ENCODE peak calls at places on chromosomes 5 and 9, in seven cellular contexts. E is left ventricle myocardium inferior, D is heart left ventricle, H is fibroblast of mammary gland, V is body of pancreas, N is tibial artery, A is right lobe of liver. T is an unnamed sample.

GRCh38 chr9:131393622-131394463 is at the start of gene PRRC2B:
- DNase-seq in D (peak; percentile 92), N (peak; percentile 75), A (peak; percentile 91), V (peak; percentile 88), E (peak; percentile 90), H (peak; percentile 61), T (no peak)

GRCh38 chr9:95181226-95181818 is 136.2 kb downstream of the FANCC start:
- DNase-seq in A (no peak), D (no peak), V (no peak), N (no peak), E (no peak), H (peak; percentile 19), T (no peak)

GRCh38 chr5:138274189-138274853 is at the start of gene GFRA3:
- DNase-seq in A (no peak), D (no peak), N (no peak), H (no peak), V (peak; percentile 6), E (no peak), T (no peak)

GRCh38 chr9:134928796-134929559 is 11.3 kb upstream of the FCN1 start:
- DNase-seq in A (peak; percentile 63), N (peak; percentile 71), H (no peak), E (peak; percentile 49), V (no peak), D (peak; percentile 55), T (no peak)

GRCh38 chr5:149445343-149445738 is 66.2 kb upstream of the IL17B start:
- DNase-seq in A (no peak), N (no peak), E (no peak), D (no peak), H (no peak), V (no peak), T (no peak)

GRCh38 chr9:134049236-134049635 is 18.6 kb downstream of the BRD3 start:
- DNase-seq in E (peak; percentile 78), N (no peak), A (peak; percentile 93), H (no peak), V (peak; percentile 81), D (peak; percentile 73), T (no peak)

GRCh38 chr9:120388000-120388855 is 191.7 kb downstream of the CDK5RAP2 start:
- DNase-seq in E (peak; percentile 45), H (no peak), A (peak; percentile 44), D (peak; percentile 43), V (no peak), N (no peak), T (no peak)

GRCh38 chr9:35481347-35481975 is 8.4 kb upstream of the RUSC2 start:
- DNase-seq in D (peak; percentile 33), A (peak; percentile 73), H (peak; percentile 78), E (no peak), N (peak; percentile 54), V (peak; percentile 80), T (no peak)

GRCh38 chr9:1009101-1009707 is 32.7 kb downstream of the DMRT3 start:
- DNase-seq in N (peak; percentile 66), H (peak; percentile 77), D (peak; percentile 62), E (peak; percentile 80), A (peak; percentile 82), V (peak; percentile 91), T (peak; percentile 53)

GRCh38 chr9:22446950-22447606 is 454 bp downstream of the DMRTA1 start:
- DNase-seq in H (peak; percentile 19), A (peak; percentile 85), E (peak; percentile 58), D (peak; percentile 44), N (peak; percentile 33), V (peak; percentile 80), T (no peak)

GRCh38 chr5:123835421-123835820 is 323.4 kb downstream of the CSNK1G3 start:
- DNase-seq in D (no peak), V (no peak), H (no peak), N (no peak), E (no peak), A (no peak), T (no peak)

GRCh38 chr5:32654427-32654826 is 56.7 kb upstream of the NPR3 start:
- DNase-seq in N (no peak), V (no peak), D (no peak), H (no peak), E (no peak), A (no peak), T (no peak)

GRCh38 chr9:94563548-94563947 is 8.7 kb downstream of the PCAT7 start:
- DNase-seq in E (no peak), H (no peak), A (no peak), N (no peak), D (no peak), V (no peak), T (no peak)

GRCh38 chr9:106084702-106085101 is 390.4 kb downstream of the TMEM38B start:
- DNase-seq in A (peak; percentile 49), V (no peak), E (no peak), N (no peak), H (no peak), D (no peak), T (no peak)

GRCh38 chr9:79619930-79620329 is 48.2 kb downstream of the TLE4 start:
- DNase-seq in D (no peak), V (no peak), A (no peak), N (no peak), H (no peak), E (no peak), T (no peak)

GRCh38 chr5:61464512-61464911 is 132.5 kb downstream of the ZSWIM6 start:
- DNase-seq in N (no peak), H (no peak), D (no peak), A (no peak), V (no peak), E (no peak), T (no peak)

GRCh38 chr5:135851186-135851906 is 16.9 kb downstream of the SLC25A48 start:
- DNase-seq in H (no peak), E (no peak), V (no peak), N (no peak), D (no peak), A (no peak), T (no peak)

GRCh38 chr9:113612216-113612747 is 148.8 kb downstream of the RGS3 start:
- DNase-seq in N (no peak), A (no peak), V (no peak), E (no peak), H (no peak), D (no peak), T (no peak)

GRCh38 chr5:82011761-82012160 is 39.9 kb downstream of the ATG10 start:
- DNase-seq in D (no peak), N (no peak), H (peak; percentile 46), V (no peak), A (no peak), E (no peak), T (no peak)

GRCh38 chr5:87394407-87394806 is 18.3 kb downstream of the CCNH start:
- DNase-seq in V (no peak), D (no peak), E (no peak), A (no peak), H (peak; percentile 91), N (no peak), T (no peak)

GRCh38 chr5:81315336-81315735 is 13.9 kb downstream of the ZCCHC9 start:
- DNase-seq in A (no peak), E (no peak), H (peak; percentile 61), D (no peak), V (no peak), N (no peak), T (no peak)

GRCh38 chr5:96015709-96016108 is 54.1 kb upstream of the ELL2 start:
- DNase-seq in E (no peak), H (no peak), V (no peak), D (no peak), N (no peak), A (no peak), T (no peak)

GRCh38 chr9:130380920-130381469 is 63.8 kb upstream of the ASS1 start:
- DNase-seq in V (no peak), N (no peak), A (no peak), D (no peak), E (no peak), H (no peak), T (no peak)

GRCh38 chr5:8568858-8569257 is 699.9 kb downstream of the MTRR start:
- DNase-seq in E (no peak), V (no peak), H (no peak), D (no peak), A (no peak), N (no peak), T (no peak)

GRCh38 chr9:99421369-99421768 is 199.3 kb downstream of the SEC61B start:
- DNase-seq in H (no peak), N (no peak), A (no peak), E (no peak), D (no peak), V (no peak), T (no peak)

GRCh38 chr9:4073371-4073770 is 226.5 kb downstream of the GLIS3 start:
- DNase-seq in D (no peak), N (no peak), H (no peak), V (no peak), A (no peak), E (no peak), T (no peak)

GRCh38 chr9:131824175-131824594 is 84.3 kb upstream of the RAPGEF1 start:
- DNase-seq in N (no peak), E (no peak), H (no peak), A (no peak), D (no peak), V (no peak), T (no peak)

GRCh38 chr5:154278908-154279307 is 88.4 kb downstream of the GALNT10 start:
- DNase-seq in D (no peak), V (no peak), H (no peak), A (no peak), N (no peak), E (no peak), T (peak; percentile 54)

GRCh38 chr5:163436515-163436914 is 880 bp upstream of the CCNG1 start:
- DNase-seq in A (no peak), H (no peak), V (no peak), D (no peak), N (no peak), E (no peak), T (no peak)
- H3K4me3 ChIP-seq in A (peak overlapping the region; percentile 85), H (peak overlapping the region; percentile 92), V (no peak overlapping the region), D (peak overlapping the region; percentile 99), N (no peak overlapping the region), E (peak overlapping the region; percentile 91), T (peak overlapping the region; percentile 99)

DNA sequence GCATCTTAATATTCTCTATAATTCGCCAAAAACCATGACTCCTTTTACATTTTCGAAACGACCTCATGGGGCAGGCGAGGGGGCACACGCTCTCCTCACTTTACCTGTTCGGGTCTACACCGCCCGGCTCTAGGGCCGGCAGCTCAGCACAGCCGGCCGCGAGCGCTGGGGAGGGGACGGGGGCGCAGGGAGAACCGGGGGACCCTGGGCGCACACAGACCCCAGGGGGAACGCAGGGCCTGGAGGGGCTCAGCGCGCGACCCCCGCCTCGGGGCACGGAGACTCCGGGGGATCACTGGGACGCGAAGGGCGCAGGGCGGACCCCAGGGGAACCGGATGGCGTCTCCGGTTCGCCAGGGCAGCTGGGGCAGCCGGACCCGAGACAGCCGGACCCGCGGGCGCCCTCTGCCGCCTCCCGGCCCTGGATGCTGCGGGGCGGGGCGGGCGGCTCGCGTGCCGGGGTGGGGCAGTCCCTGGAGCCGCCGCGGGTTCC is at the start of gene AHRR:
- DNase-seq in H (peak; percentile 44), V (peak; percentile 67), A (no peak), E (peak; percentile 71), D (peak; percentile 41), N (no peak), T (no peak)
- TF ChIP-seq CTCF in H (no peak), V (no peak), A (peak; percentile 14), E (peak; percentile 64), D (peak; percentile 48), N (peak; percentile 25), T (peak; percentile 58)

GRCh38 chr5:173941758-173942401 is 47.1 kb upstream of the C5orf47 start:
- DNase-seq in N (no peak), A (no peak), V (no peak), E (no peak), H (no peak), D (no peak), T (no peak)
- H3K4me3 ChIP-seq in N (no peak overlapping the region), A (no peak overlapping the region), V (no peak overlapping the region), E (no peak overlapping the region), H (no peak overlapping the region), D (no peak overlapping the region), T (no peak overlapping the region)

GRCh38 chr9:127158995-127159801 is 36.8 kb upstream of the ANGPTL2 start:
- DNase-seq in A (peak; percentile 86), D (peak; percentile 73), E (no peak), N (no peak), V (peak; percentile 22), H (peak; percentile 94), T (no peak)
- TF ChIP-seq CTCF in A (peak; percentile 29), D (peak; percentile 29), E (peak; percentile 35), N (no peak), V (no peak), H (peak; percentile 43), T (no peak)

T was measured in GM12864.